ENCODE peak calls at places on chromosomes 3 and 15, in ten cellular contexts. One of them, this sample, is unnamed. For H3K4me1 and H3K36me3, the result is how much of the 10 kb centered on the place peaks cover.

GRCh38 chr3:178137831-178138230 is 398.4 kb upstream of the KCNMB2 start:
- DNase-seq in CD8-positive, alpha-beta T cell: no peak
- DNase-seq in IMR-90: no peak
- DNase-seq in adrenal gland: no peak
- DNase-seq in lung: no peak
- DNase-seq in hepatocyte: no peak
- DNase-seq in endothelial cell of umbilical vein: no peak
- DNase-seq in ovary: no peak
- DNase-seq in left lung: no peak
- DNase-seq in tibial artery: no peak
- DNase-seq in this sample: no peak

GRCh38 chr3:13621381-13622221 is 72.7 kb downstream of the FBLN2 start:
- DNase-seq in ovary: no peak
- DNase-seq in endothelial cell of umbilical vein: no peak
- DNase-seq in tibial artery: no peak
- DNase-seq in IMR-90: no peak
- DNase-seq in left lung: no peak
- DNase-seq in hepatocyte: no peak
- DNase-seq in lung: no peak
- DNase-seq in CD8-positive, alpha-beta T cell: peak
- DNase-seq in adrenal gland: no peak
- DNase-seq in this sample: no peak

GRCh38 chr15:43187544-43188155 is 2.4 kb downstream of the CCNDBP1 start:
- DNase-seq in ovary: no peak
- DNase-seq in adrenal gland: no peak
- DNase-seq in endothelial cell of umbilical vein: peak
- DNase-seq in hepatocyte: peak
- DNase-seq in tibial artery: no peak
- DNase-seq in IMR-90: peak
- DNase-seq in CD8-positive, alpha-beta T cell: no peak
- DNase-seq in left lung: no peak
- DNase-seq in lung: no peak
- DNase-seq in this sample: no peak

GRCh38 chr3:143439785-143440184 is 320.2 kb downstream of the CHST2 start:
- DNase-seq in ovary: no peak
- DNase-seq in IMR-90: no peak
- DNase-seq in left lung: no peak
- DNase-seq in CD8-positive, alpha-beta T cell: no peak
- DNase-seq in tibial artery: no peak
- DNase-seq in endothelial cell of umbilical vein: no peak
- DNase-seq in adrenal gland: no peak
- DNase-seq in lung: no peak
- DNase-seq in hepatocyte: no peak
- DNase-seq in this sample: no peak

GRCh38 chr3:8253201-8253600 is 248.4 kb upstream of the LMCD1 start:
- DNase-seq in hepatocyte: no peak
- DNase-seq in CD8-positive, alpha-beta T cell: no peak
- DNase-seq in endothelial cell of umbilical vein: no peak
- DNase-seq in tibial artery: no peak
- DNase-seq in left lung: no peak
- DNase-seq in IMR-90: no peak
- DNase-seq in adrenal gland: no peak
- DNase-seq in ovary: no peak
- DNase-seq in lung: no peak
- DNase-seq in this sample: no peak

GRCh38 chr15:58221591-58222241 is 83.5 kb downstream of the AQP9 start:
- DNase-seq in ovary: no peak
- DNase-seq in IMR-90: peak
- DNase-seq in tibial artery: no peak
- DNase-seq in adrenal gland: peak
- DNase-seq in left lung: peak
- DNase-seq in CD8-positive, alpha-beta T cell: no peak
- DNase-seq in hepatocyte: no peak
- DNase-seq in endothelial cell of umbilical vein: peak
- DNase-seq in lung: no peak
- DNase-seq in this sample: no peak

GRCh38 chr3:197516517-197516889 is 39.3 kb downstream of the BDH1 start:
- DNase-seq in CD8-positive, alpha-beta T cell: no peak
- DNase-seq in lung: no peak
- DNase-seq in IMR-90: peak
- DNase-seq in hepatocyte: peak
- DNase-seq in left lung: no peak
- DNase-seq in adrenal gland: no peak
- DNase-seq in endothelial cell of umbilical vein: peak
- DNase-seq in ovary: no peak
- DNase-seq in tibial artery: no peak
- DNase-seq in this sample: no peak

GRCh38 chr3:125332504-125332903 is 42.6 kb downstream of the ZNF148 start:
- DNase-seq in adrenal gland: no peak
- DNase-seq in ovary: no peak
- DNase-seq in hepatocyte: no peak
- DNase-seq in CD8-positive, alpha-beta T cell: no peak
- DNase-seq in endothelial cell of umbilical vein: no peak
- DNase-seq in lung: no peak
- DNase-seq in IMR-90: no peak
- DNase-seq in tibial artery: no peak
- DNase-seq in left lung: no peak
- DNase-seq in this sample: no peak

GRCh38 chr3:44136421-44136820 is 105.3 kb upstream of the TOPAZ1 start:
- DNase-seq in left lung: no peak
- DNase-seq in adrenal gland: no peak
- DNase-seq in ovary: no peak
- DNase-seq in tibial artery: no peak
- DNase-seq in CD8-positive, alpha-beta T cell: no peak
- DNase-seq in IMR-90: no peak
- DNase-seq in endothelial cell of umbilical vein: peak
- DNase-seq in hepatocyte: peak
- DNase-seq in lung: no peak
- DNase-seq in this sample: no peak

GRCh38 chr15:41438206-41438605 is 21.3 kb downstream of the RTF1 start:
- DNase-seq in IMR-90: peak
- DNase-seq in adrenal gland: peak
- DNase-seq in hepatocyte: no peak
- DNase-seq in left lung: no peak
- DNase-seq in endothelial cell of umbilical vein: no peak
- DNase-seq in ovary: no peak
- DNase-seq in CD8-positive, alpha-beta T cell: no peak
- DNase-seq in lung: no peak
- DNase-seq in tibial artery: no peak
- DNase-seq in this sample: no peak

GRCh38 chr3:195807681-195808121 is 4.0 kb downstream of the MUC4 start:
- DNase-seq in IMR-90: no peak
- DNase-seq in adrenal gland: no peak
- DNase-seq in hepatocyte: no peak
- DNase-seq in CD8-positive, alpha-beta T cell: no peak
- DNase-seq in ovary: no peak
- DNase-seq in endothelial cell of umbilical vein: no peak
- DNase-seq in tibial artery: no peak
- DNase-seq in left lung: no peak
- DNase-seq in lung: no peak
- DNase-seq in this sample: no peak

GRCh38 chr3:49611714-49612113 is 57.4 kb downstream of the BSN start:
- DNase-seq in IMR-90: no peak
- DNase-seq in lung: no peak
- DNase-seq in ovary: no peak
- DNase-seq in endothelial cell of umbilical vein: no peak
- DNase-seq in CD8-positive, alpha-beta T cell: no peak
- DNase-seq in hepatocyte: no peak
- DNase-seq in adrenal gland: no peak
- DNase-seq in left lung: no peak
- DNase-seq in tibial artery: no peak
- DNase-seq in this sample: no peak

GRCh38 chr15:41417812-41418211 is 917 bp downstream of the RTF1 start:
- DNase-seq in left lung: no peak
- DNase-seq in adrenal gland: no peak
- DNase-seq in CD8-positive, alpha-beta T cell: no peak
- DNase-seq in tibial artery: no peak
- DNase-seq in hepatocyte: peak
- DNase-seq in lung: no peak
- DNase-seq in ovary: no peak
- DNase-seq in IMR-90: peak
- DNase-seq in endothelial cell of umbilical vein: no peak
- DNase-seq in this sample: no peak

GRCh38 chr3:15207836-15208504 is 1.9 kb downstream of the CAPN7 start:
- DNase-seq in lung: no peak
- DNase-seq in adrenal gland: no peak
- DNase-seq in endothelial cell of umbilical vein: peak
- DNase-seq in tibial artery: no peak
- DNase-seq in IMR-90: peak
- DNase-seq in CD8-positive, alpha-beta T cell: no peak
- DNase-seq in hepatocyte: no peak
- DNase-seq in ovary: no peak
- DNase-seq in left lung: no peak
- DNase-seq in this sample: no peak

GRCh38 chr3:60086811-60087210 is 1037.0 kb upstream of the CFAP20DC start:
- DNase-seq in endothelial cell of umbilical vein: no peak
- DNase-seq in ovary: no peak
- DNase-seq in adrenal gland: no peak
- DNase-seq in left lung: no peak
- DNase-seq in CD8-positive, alpha-beta T cell: no peak
- DNase-seq in lung: no peak
- DNase-seq in tibial artery: no peak
- DNase-seq in IMR-90: peak
- DNase-seq in hepatocyte: no peak
- DNase-seq in this sample: no peak

GRCh38 chr3:57158813-57159678 is 6.1 kb downstream of the IL17RD start:
- DNase-seq in left lung: no peak
- DNase-seq in hepatocyte: no peak
- DNase-seq in ovary: no peak
- DNase-seq in adrenal gland: no peak
- DNase-seq in tibial artery: no peak
- DNase-seq in endothelial cell of umbilical vein: peak
- DNase-seq in IMR-90: no peak
- DNase-seq in CD8-positive, alpha-beta T cell: no peak
- DNase-seq in lung: no peak
- DNase-seq in this sample: no peak

DNA sequence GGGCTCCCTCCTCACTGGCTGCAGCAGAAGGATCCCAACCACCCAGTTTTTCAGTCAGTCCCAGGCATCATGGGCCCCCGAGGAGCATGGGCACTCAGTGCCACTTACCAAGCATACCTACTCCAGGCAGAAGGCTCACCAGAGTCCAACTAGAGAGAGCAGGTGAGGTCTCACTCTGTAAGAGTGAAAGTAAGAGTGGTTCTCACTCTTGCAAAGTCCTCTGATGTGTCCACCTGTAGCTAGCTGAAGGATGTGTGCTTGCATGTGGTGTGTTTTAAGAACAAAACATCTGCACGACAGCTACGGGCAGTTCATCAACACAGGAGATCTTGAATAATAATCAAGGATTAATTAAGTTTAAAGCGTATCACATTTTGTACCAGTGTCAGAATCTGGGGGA is 49.7 kb downstream of the CCK start:
- DNase-seq in tibial artery: no peak
- DNase-seq in lung: no peak
- DNase-seq in hepatocyte: no peak
- DNase-seq in adrenal gland: no peak
- DNase-seq in ovary: no peak
- DNase-seq in endothelial cell of umbilical vein: no peak
- DNase-seq in IMR-90: no peak
- DNase-seq in CD8-positive, alpha-beta T cell: no peak
- DNase-seq in left lung: no peak
- DNase-seq in this sample: no peak
- H3K4me1 ChIP-seq in tibial artery: under half
- H3K4me1 ChIP-seq in lung: under half
- H3K4me1 ChIP-seq in hepatocyte: under half
- H3K4me1 ChIP-seq in adrenal gland: under half
- H3K4me1 ChIP-seq in ovary: under half
- H3K4me1 ChIP-seq in endothelial cell of umbilical vein: under half
- H3K4me1 ChIP-seq in IMR-90: under half
- H3K4me1 ChIP-seq in CD8-positive, alpha-beta T cell: half or more
- H3K4me1 ChIP-seq in left lung: under half
- H3K4me1 ChIP-seq in this sample: under half

DNA sequence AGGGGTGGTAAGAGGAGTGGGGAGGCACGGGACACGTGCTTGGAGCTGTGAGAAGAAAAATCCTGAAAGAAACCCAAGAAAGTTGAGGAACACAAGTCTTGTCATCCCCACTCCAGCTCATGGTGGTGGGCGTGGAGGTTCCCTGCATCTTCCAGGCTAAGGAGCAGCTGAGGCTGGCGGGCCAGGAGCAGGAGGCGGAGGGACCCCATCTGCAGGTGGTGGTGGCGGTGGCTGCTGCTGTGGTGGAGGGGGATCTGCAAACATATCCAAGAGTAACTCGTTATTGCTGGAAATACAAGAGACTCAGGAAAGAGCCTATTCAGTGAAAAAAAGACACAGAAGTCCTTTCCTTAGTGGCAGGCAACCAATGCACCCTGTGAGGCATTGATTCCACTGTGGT is 9.4 kb upstream of the CSPG5 start:
- DNase-seq in hepatocyte: no peak
- DNase-seq in adrenal gland: no peak
- DNase-seq in endothelial cell of umbilical vein: no peak
- DNase-seq in ovary: no peak
- DNase-seq in tibial artery: no peak
- DNase-seq in CD8-positive, alpha-beta T cell: no peak
- DNase-seq in IMR-90: no peak
- DNase-seq in lung: no peak
- DNase-seq in left lung: no peak
- DNase-seq in this sample: no peak
- H3K36me3 ChIP-seq in hepatocyte: under half
- H3K36me3 ChIP-seq in adrenal gland: under half
- H3K36me3 ChIP-seq in endothelial cell of umbilical vein: under half
- H3K36me3 ChIP-seq in ovary: under half
- H3K36me3 ChIP-seq in tibial artery: half or more
- H3K36me3 ChIP-seq in CD8-positive, alpha-beta T cell: under half
- H3K36me3 ChIP-seq in IMR-90: under half
- H3K36me3 ChIP-seq in lung: under half
- H3K36me3 ChIP-seq in left lung: under half
- H3K36me3 ChIP-seq in this sample: half or more

GRCh38 chr15:72599855-72600464 is 54.5 kb upstream of the GOLGA6B start:
- DNase-seq in hepatocyte: peak
- DNase-seq in left lung: no peak
- DNase-seq in ovary: no peak
- DNase-seq in endothelial cell of umbilical vein: peak
- DNase-seq in lung: no peak
- DNase-seq in tibial artery: no peak
- DNase-seq in IMR-90: peak
- DNase-seq in CD8-positive, alpha-beta T cell: no peak
- DNase-seq in adrenal gland: peak
- DNase-seq in this sample: no peak
- TF ChIP-seq CTCF in hepatocyte: peak
- TF ChIP-seq CTCF in left lung: peak
- TF ChIP-seq CTCF in ovary: peak
- TF ChIP-seq CTCF in endothelial cell of umbilical vein: peak
- TF ChIP-seq CTCF in lung: peak
- TF ChIP-seq CTCF in tibial artery: peak
- TF ChIP-seq CTCF in IMR-90: peak
- TF ChIP-seq CTCF in CD8-positive, alpha-beta T cell: peak
- TF ChIP-seq CTCF in adrenal gland: peak
- TF ChIP-seq CTCF in this sample: peak

DNA sequence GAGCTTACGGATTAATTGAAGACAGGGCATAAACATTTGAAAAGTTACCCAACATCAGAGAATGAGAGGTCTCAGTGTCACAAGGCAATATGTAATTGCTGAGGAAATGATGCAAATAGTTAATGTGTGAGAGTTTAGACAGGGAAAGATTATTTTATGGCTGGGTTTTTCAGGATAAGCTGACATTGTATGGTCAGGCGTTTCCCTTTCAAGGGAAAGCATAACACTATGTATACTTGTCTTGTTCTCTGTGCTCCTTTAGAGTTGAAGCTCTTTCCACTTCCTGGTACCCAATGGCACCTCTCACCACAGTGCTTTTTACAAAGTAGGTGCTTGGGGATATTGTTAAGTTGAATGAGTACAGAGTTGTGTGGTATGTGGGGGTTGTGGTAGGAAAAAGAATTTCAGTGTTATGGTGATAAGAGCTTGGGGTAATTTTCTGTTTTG is 19.9 kb downstream of the IQGAP1 start:
- DNase-seq in lung: no peak
- DNase-seq in ovary: no peak
- DNase-seq in left lung: no peak
- DNase-seq in hepatocyte: peak
- DNase-seq in adrenal gland: no peak
- DNase-seq in tibial artery: no peak
- DNase-seq in IMR-90: peak
- DNase-seq in CD8-positive, alpha-beta T cell: no peak
- DNase-seq in endothelial cell of umbilical vein: peak
- DNase-seq in this sample: no peak
- H3K4me1 ChIP-seq in lung: under half
- H3K4me1 ChIP-seq in ovary: under half
- H3K4me1 ChIP-seq in left lung: under half
- H3K4me1 ChIP-seq in hepatocyte: under half
- H3K4me1 ChIP-seq in adrenal gland: half or more
- H3K4me1 ChIP-seq in tibial artery: half or more
- H3K4me1 ChIP-seq in IMR-90: under half
- H3K4me1 ChIP-seq in CD8-positive, alpha-beta T cell: under half
- H3K4me1 ChIP-seq in endothelial cell of umbilical vein: half or more
- H3K4me1 ChIP-seq in this sample: half or more

This sample was measured in suprapubic skin.